ENCODE peak calls at places on chromosomes 1 and 21, in eight cellular contexts. E is naive thymus-derived CD4-positive, alpha-beta T cell; F is heart right ventricle; X is endothelial cell of umbilical vein; M is effector memory CD4-positive, alpha-beta T cell; P is IMR-90; D is BJ; C is tibial artery. W is an unnamed sample.
A peak's percentile ranks its signal among the peaks of the same experiment; 100 is the strongest.

GRCh38 chr21:32248616-32249550 is 30.0 kb downstream of the MIS18A start:
- DNase-seq in M (no peak), C (no peak), D (no peak), E (no peak), P (peak; percentile 4), X (peak; percentile 69), F (no peak), W (no peak)

GRCh38 chr1:23959461-23960290 is at the start of gene PNRC2:
- DNase-seq in E (peak; percentile 95), F (peak; percentile 97), M (peak; percentile 94), X (peak; percentile 98), D (peak; percentile 82), C (peak; percentile 98), P (peak; percentile 94), W (peak; percentile 92)

GRCh38 chr1:233075045-233075444 is 124.6 kb downstream of the NTPCR start:
- DNase-seq in D (peak; percentile 70), P (peak; percentile 94), F (no peak), M (no peak), E (no peak), X (peak; percentile 20), C (no peak), W (no peak)

GRCh38 chr21:41895643-41896493 is 16.7 kb upstream of the PRDM15 start:
- DNase-seq in P (peak; percentile 18), F (no peak), D (no peak), M (peak; percentile 11), E (peak; percentile 50), C (no peak), X (peak; percentile 29), W (peak; percentile 43)

GRCh38 chr1:8184301-8184700 is 133.6 kb upstream of the SLC45A1 start:
- DNase-seq in M (no peak), E (no peak), P (no peak), C (no peak), X (no peak), D (no peak), F (no peak), W (no peak)

GRCh38 chr1:234114648-234115307 is 210.3 kb downstream of the SLC35F3 start:
- DNase-seq in F (peak; percentile 26), M (no peak), X (peak; percentile 49), E (peak; percentile 12), C (no peak), P (peak; percentile 59), D (no peak), W (no peak)

GRCh38 chr1:44571712-44572571 is 102.3 kb downstream of the TMEM53 start:
- DNase-seq in P (no peak), D (no peak), E (peak; percentile 33), C (no peak), X (peak; percentile 8), M (no peak), F (no peak), W (no peak)

GRCh38 chr1:25435315-25436103 is 4.8 kb downstream of the MACO1 start:
- DNase-seq in M (no peak), X (peak; percentile 12), F (no peak), C (no peak), P (no peak), D (no peak), E (no peak), W (no peak)

GRCh38 chr1:176866011-176866410 is 298.5 kb downstream of the ASTN1 start:
- DNase-seq in M (no peak), D (no peak), F (no peak), P (no peak), C (no peak), E (no peak), X (no peak), W (no peak)

GRCh38 chr1:159960721-159961381 is 6.8 kb upstream of the SLAMF9 start:
- DNase-seq in P (peak; percentile 67), M (no peak), D (peak; percentile 88), C (peak; percentile 81), F (no peak), X (no peak), E (no peak), W (no peak)

GRCh38 chr1:68516066-68516465 is 19.2 kb upstream of the DEPDC1 start:
- DNase-seq in E (no peak), P (no peak), F (no peak), D (no peak), C (no peak), X (no peak), M (no peak), W (no peak)

GRCh38 chr1:184882649-184883303 is 91.5 kb downstream of the NIBAN1 start:
- DNase-seq in X (no peak), P (no peak), D (no peak), C (peak; percentile 87), F (no peak), M (no peak), E (no peak), W (no peak)

GRCh38 chr1:215287362-215287761 is 204.8 kb downstream of the KCNK2 start:
- DNase-seq in P (peak; percentile 22), F (no peak), X (no peak), E (no peak), M (no peak), D (no peak), C (no peak), W (no peak)

GRCh38 chr21:31630062-31630711 is 29.3 kb upstream of the SOD1 start:
- DNase-seq in D (peak; percentile 7), F (no peak), C (no peak), E (no peak), P (peak; percentile 93), M (no peak), X (peak; percentile 96), W (no peak)

GRCh38 chr1:226656201-226656600 is 82.9 kb downstream of the ITPKB start:
- DNase-seq in P (no peak), E (no peak), M (no peak), C (no peak), F (no peak), X (no peak), D (no peak), W (no peak)

GRCh38 chr1:48687271-48688045 is 89.2 kb downstream of the BEND5 start:
- DNase-seq in P (no peak), D (no peak), E (no peak), C (no peak), X (no peak), F (no peak), M (no peak), W (no peak)

GRCh38 chr1:89728381-89728780 is 92.5 kb upstream of the LRRC8D start:
- DNase-seq in X (no peak), E (no peak), C (no peak), D (no peak), F (no peak), P (no peak), M (no peak), W (no peak)

GRCh38 chr1:41882068-41882477 is 36.6 kb downstream of the HIVEP3 start:
- DNase-seq in D (no peak), C (no peak), F (no peak), X (no peak), E (no peak), P (no peak), M (no peak), W (no peak)

GRCh38 chr1:62076286-62076685 is 118.4 kb upstream of the L1TD1 start:
- DNase-seq in F (no peak), P (peak; percentile 63), M (no peak), D (no peak), E (no peak), C (no peak), X (peak; percentile 78), W (no peak)

GRCh38 chr1:8396912-8397406 is 79.0 kb downstream of the SLC45A1 start:
- DNase-seq in M (no peak), F (no peak), P (peak; percentile 99), C (peak; percentile 77), D (peak; percentile 94), X (peak; percentile 71), E (no peak), W (no peak)

GRCh38 chr1:153573351-153573750 is 7.7 kb upstream of the S100A2 start:
- DNase-seq in C (peak; percentile 28), M (no peak), D (no peak), E (no peak), X (no peak), F (no peak), P (peak; percentile 41), W (no peak)

GRCh38 chr1:82401116-82401515 is 600.4 kb downstream of the ADGRL2 start:
- DNase-seq in P (no peak), F (no peak), M (no peak), D (no peak), C (no peak), X (peak; percentile 67), E (no peak), W (no peak)

GRCh38 chr1:155977607-155978324 is 581 bp downstream of the ARHGEF2 start:
- DNase-seq in C (peak; percentile 77), D (no peak), F (no peak), X (no peak), M (peak; percentile 43), E (no peak), P (no peak), W (peak; percentile 22)

GRCh38 chr1:223846668-223847007 is 891 bp upstream of the TP53BP2 start:
- DNase-seq in D (no peak), C (no peak), M (no peak), E (no peak), P (no peak), F (no peak), X (no peak), W (no peak)

GRCh38 chr1:184289825-184290550 is 96.8 kb upstream of the C1orf21 start:
- DNase-seq in E (no peak), X (no peak), P (no peak), D (no peak), F (no peak), C (no peak), M (no peak), W (no peak)

GRCh38 chr1:202214089-202214843 is 20.7 kb downstream of the LGR6 start:
- DNase-seq in D (no peak), X (no peak), F (no peak), C (no peak), E (no peak), M (no peak), P (no peak), W (no peak)
- H3K27me3 ChIP-seq in D (peaks cover 69% of the 10 kb centered on the region), X (peaks cover 47% of the 10 kb centered on the region), F (peaks cover 75% of the 10 kb centered on the region), C (no peaks in the 10 kb centered on the region), E (peaks cover 6% of the 10 kb centered on the region), M (peaks cover 8% of the 10 kb centered on the region), P (peaks cover 92% of the 10 kb centered on the region), W (peaks cover 7% of the 10 kb centered on the region)

GRCh38 chr1:91885716-91886506 is at the start of gene TGFBR3:
- DNase-seq in X (peak; percentile 93), C (peak; percentile 96), P (peak; percentile 90), D (peak; percentile 51), M (peak; percentile 70), F (peak; percentile 94), E (peak; percentile 79), W (peak; percentile 77)
- H3K27me3 ChIP-seq in X (no peaks in the 10 kb centered on the region), C (no peaks in the 10 kb centered on the region), P (no peaks in the 10 kb centered on the region), D (no peaks in the 10 kb centered on the region), M (no peaks in the 10 kb centered on the region), F (no peaks in the 10 kb centered on the region), E (no peaks in the 10 kb centered on the region), W (no peaks in the 10 kb centered on the region)

DNA sequence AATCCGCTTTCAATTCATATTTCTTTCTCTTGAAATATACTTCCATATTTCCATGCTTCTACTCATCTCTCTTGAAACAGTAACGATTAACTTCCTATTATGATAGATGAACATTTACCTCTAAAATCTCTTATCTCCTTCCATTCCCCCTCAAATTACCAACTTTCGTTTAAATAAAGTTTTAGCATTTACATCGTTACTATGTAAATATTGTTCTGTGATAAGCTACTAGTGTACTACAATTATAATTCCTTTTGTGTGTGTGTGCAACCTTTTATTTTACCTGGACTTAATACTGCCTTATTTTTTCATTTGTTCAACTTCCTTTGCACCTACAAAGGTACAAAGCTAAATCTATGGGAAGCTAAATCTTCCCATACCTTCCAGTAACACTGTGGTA is 4.5 kb downstream of the FOXE3 start:
- DNase-seq in F (no peak), C (no peak), E (no peak), X (no peak), D (no peak), M (no peak), P (no peak), W (no peak)
- H3K27me3 ChIP-seq in F (peaks cover 72% of the 10 kb centered on the region), C (no peaks in the 10 kb centered on the region), E (peaks cover 4% of the 10 kb centered on the region), X (peaks cover 31% of the 10 kb centered on the region), D (peaks cover 1% of the 10 kb centered on the region), M (peaks cover 5% of the 10 kb centered on the region), P (peaks cover 36% of the 10 kb centered on the region), W (peaks cover 19% of the 10 kb centered on the region)

GRCh38 chr1:174448531-174448883 is 743 bp downstream of the GPR52 start:
- DNase-seq in M (no peak), P (no peak), E (no peak), X (no peak), C (no peak), D (no peak), F (no peak), W (no peak)
- H3K27me3 ChIP-seq in M (no peaks in the 10 kb centered on the region), P (no peaks in the 10 kb centered on the region), E (no peaks in the 10 kb centered on the region), X (no peaks in the 10 kb centered on the region), C (no peaks in the 10 kb centered on the region), D (no peaks in the 10 kb centered on the region), F (no peaks in the 10 kb centered on the region), W (no peaks in the 10 kb centered on the region)